ENCODE peak calls at places on chromosome 17, in six cellular contexts. K is ascending aorta, G is cardiac muscle cell, W is neuronal stem cell, P is NT2/D1, A is left lung. H is an unnamed sample. For H3K9me3, the result is how much of the 10 kb centered on the place peaks cover.

GRCh38 chr17:62822080-62822904 is 14.2 kb upstream of the MARCHF10 start:
- DNase-seq in K (no peak), G (peak), W (no peak), P (no peak), A (no peak), H (no peak)

GRCh38 chr17:1179635-1180433 is at the start of gene ABR:
- DNase-seq in K (no peak), G (peak), W (peak), P (no peak), A (peak), H (no peak)

GRCh38 chr17:2025622-2026309 is 632 bp upstream of the RTN4RL1 start:
- DNase-seq in K (no peak), G (peak), W (peak), P (no peak), A (peak), H (no peak)

GRCh38 chr17:79331492-79331891 is 256.9 kb downstream of the ENGASE start:
- DNase-seq in K (no peak), G (no peak), W (no peak), P (no peak), A (no peak), H (no peak)

GRCh38 chr17:45782889-45783592 is 1.1 kb upstream of the CRHR1 start:
- DNase-seq in K (no peak), G (peak), W (peak), P (no peak), A (no peak), H (no peak)

GRCh38 chr17:58224315-58224714 is 5.3 kb upstream of the MKS1 start:
- DNase-seq in K (no peak), G (peak), W (no peak), P (no peak), A (no peak), H (no peak)

GRCh38 chr17:681738-682137 is 32.9 kb downstream of the VPS53 start:
- DNase-seq in K (no peak), G (peak), W (peak), P (no peak), A (no peak), H (no peak)

GRCh38 chr17:77228224-77229215 is 87.8 kb downstream of the SEC14L1 start:
- DNase-seq in K (no peak), G (no peak), W (no peak), P (no peak), A (no peak), H (no peak)

GRCh38 chr17:57195790-57196460 is 60.4 kb upstream of the MSI2 start:
- DNase-seq in K (no peak), G (no peak), W (no peak), P (no peak), A (no peak), H (peak)

DNA sequence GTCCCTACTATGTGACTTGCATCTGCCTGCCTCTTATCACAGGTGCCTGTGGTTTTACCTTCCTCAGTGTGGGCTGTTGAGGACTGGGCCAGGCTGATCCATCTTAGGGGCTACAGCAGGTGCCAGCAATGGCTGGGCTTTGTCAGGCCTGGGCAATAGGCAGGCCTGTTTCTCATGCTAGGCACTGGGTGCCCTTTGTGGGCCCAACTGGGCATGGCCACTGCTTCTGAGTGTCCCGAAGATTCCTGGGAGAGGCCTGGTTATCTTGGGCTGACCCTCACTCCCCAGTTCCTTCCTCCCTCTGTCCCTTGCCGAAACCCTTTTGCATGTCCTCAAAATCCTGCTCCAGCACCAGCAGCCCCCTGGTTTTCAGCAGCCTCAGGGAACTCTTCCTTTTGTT is 1024.9 kb downstream of the KCNJ18 start:
- DNase-seq in K (no peak), G (no peak), W (no peak), P (no peak), A (no peak), H (no peak)
- H3K9me3 ChIP-seq in K (under half), G (under half), W (under half), P (under half), A (half or more), H (under half)

GRCh38 chr17:72117748-72118587 is 2.9 kb upstream of the SOX9 start:
- DNase-seq in K (no peak), G (no peak), W (no peak), P (no peak), A (no peak), H (no peak)
- H3K9me3 ChIP-seq in K (under half), G (under half), W (under half), P (under half), A (under half), H (under half)

DNA sequence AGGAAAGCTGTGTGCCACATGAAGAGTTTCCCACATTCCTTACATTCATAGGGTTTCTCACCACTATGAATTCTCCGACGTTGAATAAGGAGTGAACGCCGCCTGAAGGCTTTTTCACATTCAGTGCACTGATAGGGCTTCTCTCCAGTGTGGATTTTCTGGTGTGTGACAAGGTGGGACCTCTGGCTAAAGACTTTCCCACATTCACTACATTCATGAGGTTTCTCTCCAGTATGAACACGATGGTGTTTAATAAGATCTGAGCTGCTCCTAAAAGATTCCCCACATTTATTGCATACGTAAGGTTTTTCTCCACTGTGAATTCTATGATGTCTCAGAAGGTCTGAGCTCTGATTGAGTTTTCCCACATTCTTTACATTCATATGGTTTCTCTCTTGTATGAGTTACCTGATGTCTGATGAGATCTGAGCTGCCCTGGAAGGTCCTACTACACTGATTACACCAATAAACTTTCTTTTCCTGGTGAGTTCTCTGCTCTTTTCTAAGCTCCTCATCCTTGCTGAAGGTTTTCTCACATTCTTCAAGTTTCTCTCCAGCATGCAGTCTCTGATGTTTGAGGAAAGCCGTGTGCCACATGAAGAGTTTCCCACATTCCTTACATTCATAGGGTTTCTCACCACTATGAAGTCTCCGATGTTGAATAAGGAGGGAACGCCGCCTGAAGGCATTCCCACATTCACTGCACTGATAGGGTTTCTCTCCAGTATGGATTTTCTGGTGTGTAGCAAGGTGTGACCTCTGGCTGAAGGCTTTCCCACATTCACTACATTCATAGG is 10.0 kb downstream of the ZNF594 start:
- DNase-seq in K (no peak), G (no peak), W (no peak), P (no peak), A (no peak), H (no peak)
- H3K9me3 ChIP-seq in K (half or more), G (under half), W (half or more), P (half or more), A (half or more), H (half or more)

GRCh38 chr17:16623282-16623681 is 30.4 kb downstream of the ZNF624 start:
- DNase-seq in K (no peak), G (no peak), W (no peak), P (no peak), A (no peak), H (no peak)
- H3K9me3 ChIP-seq in K (under half), G (under half), W (half or more), P (half or more), A (half or more), H (under half)

H was measured in RWPE2.